ENCODE peak calls at places on chromosomes 2 and 18, in four cellular contexts. Y is HCT116; R is CD4-positive, alpha-beta T cell; B is ovary. T is an unnamed sample.

GRCh38 chr2:180747728-180748127 is 232.7 kb upstream of the UBE2E3 start:
- DNase-seq in Y (no peak), R (no peak), B (no peak), T (no peak)

GRCh38 chr2:237256845-237257244 is 157.1 kb downstream of the COL6A3 start:
- DNase-seq in Y (no peak), R (no peak), B (peak), T (no peak)

GRCh38 chr2:64950226-64951160 is 38.7 kb upstream of the SLC1A4 start:
- DNase-seq in Y (no peak), R (no peak), B (no peak), T (no peak)

GRCh38 chr18:31217038-31217437 is 54.4 kb upstream of the DSC1 start:
- DNase-seq in Y (no peak), R (no peak), B (no peak), T (no peak)

GRCh38 chr2:104852161-104852689 is 1.7 kb upstream of the POU3F3 start:
- DNase-seq in Y (no peak), R (no peak), B (no peak), T (no peak)

GRCh38 chr2:239375278-239376061 is 25.4 kb downstream of the HDAC4 start:
- DNase-seq in Y (no peak), R (no peak), B (peak), T (no peak)

GRCh38 chr2:169001116-169001815 is 29.9 kb downstream of the ABCB11 start:
- DNase-seq in Y (no peak), R (no peak), B (no peak), T (no peak)

GRCh38 chr18:52046842-52047241 is 293.2 kb upstream of the DCC start:
- DNase-seq in Y (no peak), R (no peak), B (no peak), T (no peak)

GRCh38 chr2:120523766-120524165 is 177.8 kb downstream of the INHBB start:
- DNase-seq in Y (no peak), R (no peak), B (no peak), T (no peak)

GRCh38 chr2:174035117-174035516 is 69.9 kb upstream of the SP3 start:
- DNase-seq in Y (no peak), R (no peak), B (no peak), T (no peak)